ENCODE peak calls at places on chromosomes 3 and 15, in seven cellular contexts. Z is skeletal muscle cell, K is T-helper 1 cell, J is T-cell, Q is adrenal gland, U is fibroblast of the conjunctiva, T is AML-193. I is an unnamed sample.
A peak's percentile ranks its signal among the peaks of the same experiment; 100 is the strongest.

GRCh38 chr3:103195201-103195600 is 760.4 kb downstream of the ZPLD1 start:
- DNase-seq in T (no peak), Z (no peak), J (no peak), Q (no peak), U (no peak), K (no peak), I (no peak)

GRCh38 chr3:38655708-38656300 is 6.3 kb upstream of the SCN5A start:
- DNase-seq in Q (peak; percentile 31), Z (no peak), J (no peak), U (peak; percentile 29), T (peak; percentile 73), K (no peak), I (peak; percentile 41)

GRCh38 chr15:64422697-64423096 is 35.1 kb downstream of the TRIP4 start:
- DNase-seq in Z (no peak), K (no peak), J (no peak), Q (no peak), T (no peak), U (no peak), I (no peak)

GRCh38 chr3:152452318-152452717 is 183.6 kb downstream of the MBNL1 start:
- DNase-seq in J (no peak), U (no peak), T (no peak), Z (no peak), K (no peak), Q (no peak), I (peak; percentile 20)

GRCh38 chr3:136819784-136820640 is 1.1 kb downstream of the SLC35G2 start:
- DNase-seq in Q (peak; percentile 81), Z (peak; percentile 17), K (peak; percentile 17), J (no peak), T (peak; percentile 28), U (no peak), I (peak; percentile 62)

GRCh38 chr15:86125775-86126174 is 46.1 kb downstream of the AGBL1 start:
- DNase-seq in Q (no peak), T (no peak), J (no peak), K (no peak), U (no peak), Z (no peak), I (no peak)

GRCh38 chr15:39579487-39580116 is 1.3 kb upstream of the THBS1 start:
- DNase-seq in Z (peak; percentile 90), T (no peak), Q (peak; percentile 75), U (peak; percentile 72), K (no peak), J (no peak), I (peak; percentile 95)

GRCh38 chr3:11481561-11481960 is 162.2 kb downstream of the VGLL4 start:
- DNase-seq in K (no peak), Q (no peak), U (no peak), Z (no peak), J (no peak), T (no peak), I (no peak)

GRCh38 chr3:52998781-52999509 is 46.9 kb downstream of the SFMBT1 start:
- DNase-seq in Z (no peak), J (no peak), K (no peak), U (no peak), Q (no peak), T (no peak), I (no peak)

GRCh38 chr3:2156244-2156847 is 57.7 kb downstream of the CNTN4 start:
- DNase-seq in Z (no peak), T (peak; percentile 14), K (no peak), J (no peak), U (no peak), Q (peak; percentile 21), I (no peak)

GRCh38 chr15:99084965-99085364 is 19.9 kb upstream of the SYNM start:
- DNase-seq in K (no peak), U (no peak), Q (no peak), T (no peak), Z (no peak), J (no peak), I (no peak)

GRCh38 chr3:144003051-144003450 is 31.4 kb downstream of the DIPK2A start:
- DNase-seq in T (no peak), Q (no peak), U (no peak), Z (no peak), K (no peak), J (no peak), I (no peak)

GRCh38 chr3:33238923-33239322 is 20.3 kb upstream of the SUSD5 start:
- DNase-seq in J (no peak), Q (no peak), U (no peak), Z (no peak), T (no peak), K (no peak), I (no peak)

GRCh38 chr3:193483988-193484539 is 70.6 kb downstream of the ATP13A4 start:
- DNase-seq in Z (no peak), T (no peak), K (no peak), J (no peak), Q (no peak), U (no peak), I (no peak)

GRCh38 chr3:147269907-147270306 is 136.4 kb downstream of the ZIC4 start:
- DNase-seq in U (no peak), T (no peak), Z (no peak), K (no peak), J (no peak), Q (no peak), I (no peak)

GRCh38 chr3:31533169-31533870 is 595 bp downstream of the STT3B start:
- DNase-seq in T (no peak), J (peak; percentile 33), K (peak; percentile 56), Q (peak; percentile 60), Z (no peak), U (no peak), I (peak; percentile 51)

GRCh38 chr3:17800232-17800631 is 57.8 kb upstream of the TBC1D5 start:
- DNase-seq in Q (no peak), K (no peak), U (no peak), T (no peak), Z (no peak), J (no peak), I (peak; percentile 57)

GRCh38 chr3:14480207-14481017 is 59.7 kb downstream of the GRIP2 start:
- DNase-seq in J (no peak), K (no peak), Z (peak; percentile 16), Q (peak; percentile 52), U (no peak), T (no peak), I (peak; percentile 54)

GRCh38 chr3:69197922-69198540 is 75.6 kb upstream of the LMOD3 start:
- DNase-seq in U (no peak), K (peak; percentile 51), J (peak; percentile 64), T (no peak), Z (no peak), Q (no peak), I (no peak)

GRCh38 chr3:193869221-193870201 is 266.4 kb upstream of the HES1 start:
- DNase-seq in T (peak; percentile 27), Z (peak; percentile 32), K (no peak), J (no peak), U (peak; percentile 22), Q (peak; percentile 32), I (peak; percentile 93)

GRCh38 chr15:90062729-90063684 is 39.3 kb downstream of the IDH2 start:
- DNase-seq in Q (no peak), K (no peak), T (no peak), U (no peak), J (no peak), Z (no peak), I (no peak)

GRCh38 chr3:46480481-46481195 is 15.9 kb upstream of the LTF start:
- DNase-seq in Q (no peak), J (no peak), T (no peak), Z (no peak), K (no peak), U (no peak), I (no peak)

GRCh38 chr3:82618594-82618993 is 857.1 kb upstream of the GBE1 start:
- DNase-seq in J (no peak), U (no peak), T (no peak), K (no peak), Q (no peak), Z (no peak), I (no peak)

GRCh38 chr15:48244923-48245322 is 38.8 kb downstream of the SLC12A1 start:
- DNase-seq in K (no peak), J (no peak), T (no peak), U (no peak), Q (no peak), Z (peak; percentile 45), I (no peak)

GRCh38 chr15:22855791-22856190 is 17.3 kb downstream of the NIPA2 start:
- DNase-seq in U (no peak), Z (no peak), J (no peak), Q (no peak), T (no peak), K (no peak), I (no peak)

GRCh38 chr15:34188711-34189110 is 21.2 kb downstream of the KATNBL1 start:
- DNase-seq in Z (no peak), K (no peak), T (no peak), U (no peak), J (no peak), Q (no peak), I (no peak)

GRCh38 chr3:141441381-141442365 is 45.2 kb upstream of the RASA2 start:
- DNase-seq in K (peak; percentile 71), T (peak; percentile 91), J (peak; percentile 53), Z (no peak), U (peak; percentile 53), Q (peak; percentile 34), I (peak; percentile 75)

GRCh38 chr3:28286595-28286994 is 45.2 kb downstream of the CMC1 start:
- DNase-seq in Z (peak; percentile 3), Q (no peak), J (no peak), T (peak; percentile 90), U (peak; percentile 47), K (no peak), I (peak; percentile 37)

GRCh38 chr3:47746264-47746663 is 35.4 kb downstream of the SMARCC1 start:
- DNase-seq in K (no peak), U (no peak), J (no peak), Z (no peak), Q (no peak), T (no peak), I (no peak)

GRCh38 chr15:36358094-36358961 is 221.1 kb upstream of the CDIN1 start:
- DNase-seq in Q (no peak), K (no peak), T (no peak), Z (peak; percentile 78), U (no peak), J (no peak), I (peak; percentile 76)

GRCh38 chr3:155512867-155513261 is 219.4 kb upstream of the STRIT1 start:
- DNase-seq in K (no peak), J (no peak), Z (no peak), T (no peak), Q (no peak), U (no peak), I (no peak)

GRCh38 chr3:153069598-153069997 is 92.4 kb upstream of the RAP2B start:
- DNase-seq in K (no peak), J (no peak), T (no peak), U (no peak), Z (no peak), Q (no peak), I (no peak)

GRCh38 chr15:83108266-83109219 is 1.1 kb downstream of the TM6SF1 start:
- DNase-seq in T (peak; percentile 98), U (peak; percentile 9), Q (peak; percentile 70), Z (peak; percentile 47), J (no peak), K (no peak), I (peak; percentile 39)

GRCh38 chr3:98290916-98291315 is 8.6 kb downstream of the OR5H2 start:
- DNase-seq in Z (no peak), K (no peak), T (no peak), J (no peak), Q (no peak), U (no peak), I (no peak)

GRCh38 chr3:114506622-114507300 is 212.9 kb downstream of the TIGIT start:
- DNase-seq in T (no peak), Z (no peak), K (no peak), Q (peak; percentile 26), U (no peak), J (no peak), I (peak; percentile 76)